ENCODE peak calls at places on chromosomes 5 and 9, in seven cellular contexts. W, M, Q, D, A, U and K are unnamed samples.

GRCh38 chr5:103424453-103425205 is 138.0 kb downstream of the NUDT12 start:
- DNase-seq in U (peak; percentile 39), D (no peak), M (no peak), W (no peak), Q (no peak), A (no peak), K (no peak)

GRCh38 chr5:139133237-139133636 is 64.9 kb downstream of the SIL1 start:
- DNase-seq in D (no peak), U (no peak), W (no peak), A (no peak), Q (no peak), M (no peak), K (no peak)

GRCh38 chr5:148290271-148291195 is 21.7 kb upstream of the SPINK7 start:
- DNase-seq in Q (no peak), A (no peak), M (no peak), D (no peak), W (no peak), U (peak; percentile 32), K (peak; percentile 12)

GRCh38 chr9:106557996-106558667 is 304.8 kb upstream of the ZNF462 start:
- DNase-seq in U (no peak), A (no peak), Q (no peak), W (no peak), D (no peak), M (no peak), K (no peak)

GRCh38 chr9:35517136-35517535 is 27.2 kb downstream of the RUSC2 start:
- DNase-seq in W (no peak), D (no peak), M (no peak), A (no peak), Q (no peak), U (no peak), K (no peak)

GRCh38 chr9:88742483-88742882 is 207.5 kb downstream of the NXNL2 start:
- DNase-seq in W (peak; percentile 61), A (no peak), U (peak; percentile 60), D (no peak), M (no peak), Q (no peak), K (no peak)

GRCh38 chr5:10452768-10453331 is 11.2 kb downstream of the ROPN1L start:
- DNase-seq in D (no peak), U (peak; percentile 93), Q (peak; percentile 26), M (no peak), A (no peak), W (peak; percentile 67), K (peak; percentile 82)

GRCh38 chr9:99778829-99779228 is 42.9 kb upstream of the NR4A3 start:
- DNase-seq in W (no peak), Q (no peak), D (no peak), U (no peak), M (no peak), A (no peak), K (no peak)

GRCh38 chr9:27394826-27395201 is 97.9 kb upstream of the EQTN start:
- DNase-seq in Q (no peak), U (no peak), W (no peak), D (no peak), A (no peak), M (no peak), K (no peak)

GRCh38 chr9:124452326-124452725 is 2.1 kb downstream of the ADGRD2 start:
- DNase-seq in Q (no peak), W (no peak), A (no peak), D (no peak), U (no peak), M (peak; percentile 56), K (peak; percentile 14)

GRCh38 chr5:134525687-134526482 is 415 bp downstream of the JADE2 start:
- DNase-seq in W (no peak), Q (peak; percentile 56), M (peak; percentile 87), U (peak; percentile 83), D (peak; percentile 61), A (peak; percentile 84), K (peak; percentile 55)

GRCh38 chr9:114879165-114879564 is 51.2 kb downstream of the TNFSF8 start:
- DNase-seq in A (no peak), Q (no peak), D (no peak), U (no peak), M (no peak), W (no peak), K (no peak)

GRCh38 chr9:27395484-27395921 is 98.6 kb upstream of the EQTN start:
- DNase-seq in W (no peak), U (peak; percentile 19), Q (no peak), D (no peak), M (no peak), A (no peak), K (no peak)

GRCh38 chr9:27350382-27350781 is 53.4 kb upstream of the EQTN start:
- DNase-seq in W (no peak), D (no peak), A (no peak), U (no peak), M (no peak), Q (no peak), K (no peak)

GRCh38 chr9:125906144-125906543 is 159.0 kb downstream of the PBX3 start:
- DNase-seq in M (no peak), U (peak; percentile 44), W (peak; percentile 44), Q (no peak), D (no peak), A (no peak), K (no peak)

GRCh38 chr5:181221105-181221791 is 1.8 kb upstream of the TRIM41 start:
- DNase-seq in W (no peak), Q (no peak), U (no peak), M (no peak), A (no peak), D (no peak), K (no peak)

GRCh38 chr5:14414615-14415515 is 166.7 kb upstream of the OTULINL start:
- DNase-seq in W (no peak), Q (no peak), D (no peak), M (no peak), A (no peak), U (no peak), K (peak; percentile 61)

GRCh38 chr5:175846332-175846731 is 25.0 kb upstream of the CPLX2 start:
- DNase-seq in Q (no peak), A (no peak), W (no peak), M (no peak), D (no peak), U (no peak), K (no peak)

GRCh38 chr5:159033351-159033657 is 66.4 kb downstream of the EBF1 start:
- DNase-seq in U (no peak), W (no peak), D (no peak), Q (no peak), M (no peak), A (no peak), K (no peak)

GRCh38 chr5:95940758-95941682 is 20.6 kb downstream of the ELL2 start:
- DNase-seq in W (no peak), D (no peak), A (no peak), U (no peak), M (no peak), Q (peak; percentile 31), K (no peak)

GRCh38 chr5:97142521-97143254 is at the start of gene LIX1:
- DNase-seq in U (peak; percentile 48), Q (peak; percentile 29), A (peak; percentile 10), M (no peak), W (no peak), D (peak; percentile 41), K (peak; percentile 48)

DNA sequence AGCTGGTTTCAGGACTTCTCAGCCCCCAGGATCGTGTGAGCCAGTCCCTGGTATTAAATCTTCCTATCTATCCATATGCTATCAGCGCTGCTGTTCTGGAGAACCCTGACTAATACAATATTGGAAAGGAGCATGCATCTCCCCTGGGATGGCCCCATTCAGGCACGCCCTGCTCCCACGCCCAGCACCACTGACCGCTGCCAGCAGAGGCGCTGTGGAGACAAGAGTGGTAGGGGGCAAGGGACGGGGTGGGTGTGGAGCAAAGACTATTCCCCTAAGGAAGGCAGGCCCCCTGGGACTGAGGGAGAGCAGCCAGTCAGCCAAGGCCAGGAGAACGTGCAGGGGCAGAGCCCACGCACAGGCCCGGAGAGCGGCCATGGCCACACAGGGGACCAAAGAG is 116.0 kb downstream of the VAV2 start:
- DNase-seq in A (no peak), Q (peak; percentile 67), U (no peak), D (peak; percentile 40), W (no peak), M (no peak), K (no peak)
- TF ChIP-seq CTCF in A (no peak), Q (peak; percentile 61), U (peak; percentile 43), D (peak; percentile 52), W (peak; percentile 25), M (no peak), K (no peak)

GRCh38 chr5:172867761-172868435 is 33.8 kb downstream of the ERGIC1 start:
- DNase-seq in A (no peak), M (no peak), Q (no peak), D (no peak), U (no peak), W (no peak), K (no peak)

GRCh38 chr5:172868436-172868923 is 34.4 kb downstream of the ERGIC1 start:
- DNase-seq in D (no peak), Q (no peak), U (peak; percentile 64), A (no peak), W (no peak), M (no peak), K (no peak)

GRCh38 chr5:172869734-172870133 is 35.7 kb downstream of the ERGIC1 start:
- DNase-seq in M (no peak), A (no peak), Q (no peak), U (no peak), D (no peak), W (no peak), K (no peak)

GRCh38 chr5:172870261-172870806 is 36.3 kb downstream of the ERGIC1 start:
- DNase-seq in M (no peak), U (peak; percentile 85), D (no peak), A (peak; percentile 63), W (no peak), Q (no peak), K (no peak)

DNA sequence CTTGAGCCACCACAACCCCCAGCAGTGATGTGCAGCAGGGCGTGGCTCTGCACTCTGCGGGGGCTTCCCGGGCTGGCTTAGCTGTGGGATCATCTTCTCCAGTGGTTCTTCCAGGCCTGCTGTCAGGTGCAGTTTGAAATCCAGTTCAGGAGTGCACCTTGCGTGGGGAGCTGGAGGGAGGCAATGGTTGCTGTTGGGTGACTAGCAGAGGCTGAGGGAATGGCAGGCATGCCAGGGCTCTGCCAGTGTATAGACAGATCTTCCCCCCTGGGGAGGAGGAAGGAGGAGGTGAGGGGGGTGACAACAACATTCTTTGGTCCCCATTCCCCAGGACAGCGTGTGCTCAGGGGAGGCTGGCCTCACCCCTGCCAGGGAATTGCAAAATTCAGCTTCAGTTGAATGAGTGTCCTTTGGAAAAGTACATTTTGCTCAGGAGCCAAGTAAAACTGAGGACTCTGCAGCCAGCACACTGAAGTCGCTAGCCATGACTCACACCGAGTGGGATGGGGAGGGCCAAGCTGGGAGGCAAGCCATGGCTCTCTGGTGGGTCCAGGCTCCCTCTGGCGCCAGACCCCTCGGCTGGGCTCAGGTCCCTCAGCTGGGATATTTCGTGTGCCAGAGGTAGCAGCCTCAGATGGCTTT is 35.0 kb downstream of the ERGIC1 start:
- DNase-seq in D (no peak), W (peak; percentile 81), M (peak; percentile 89), A (peak; percentile 87), U (peak; percentile 95), Q (no peak), K (no peak)
- TF ChIP-seq CTCF in D (no peak), W (peak; percentile 51), M (peak; percentile 28), A (no peak), U (peak; percentile 48), Q (no peak), K (no peak)

GRCh38 chr9:69412741-69413150 is 87.7 kb downstream of the ENTREP1 start:
- DNase-seq in M (peak; percentile 80), W (peak; percentile 1), U (peak; percentile 57), Q (peak; percentile 80), A (peak; percentile 66), D (peak; percentile 74), K (no peak)
- TF ChIP-seq CTCF in M (peak; percentile 56), W (peak; percentile 87), U (peak; percentile 77), Q (peak; percentile 52), A (peak; percentile 62), D (peak; percentile 72), K (no peak)

GRCh38 chr5:160547061-160547460 is 125.4 kb downstream of the PTTG1 start:
- DNase-seq in U (no peak), Q (no peak), D (no peak), M (no peak), A (no peak), W (no peak), K (no peak)
- TF ChIP-seq CTCF in U (no peak), Q (no peak), D (no peak), M (no peak), A (no peak), W (no peak), K (no peak)